ENCODE peak calls at places on chromosomes 2 and 18, in five cellular contexts. One of them, this sample, is unnamed.
A peak's percentile ranks its signal among the peaks of the same experiment; 100 is the strongest.

GRCh38 chr2:13682878-13683277 is 949.6 kb upstream of the LRATD1 start:
- DNase-seq in Karpas-422: no peak
- DNase-seq in stimulated activated CD4-positive, alpha-beta T cell treated with anti-CD3 and anti-CD28 coated beads, Interleukin-4, amount 100 ng/mL, for 48 hours: no peak
- DNase-seq in activated CD8-positive, alpha-beta T cell treated with anti-CD3 and anti-CD28 coated beads for 36 hours: no peak
- DNase-seq in fibroblast of the aortic adventitia: no peak
- DNase-seq in this sample: no peak

GRCh38 chr2:23712756-23713151 is 214.2 kb downstream of the ATAD2B start:
- DNase-seq in activated CD8-positive, alpha-beta T cell treated with anti-CD3 and anti-CD28 coated beads for 36 hours: no peak
- DNase-seq in Karpas-422: no peak
- DNase-seq in fibroblast of the aortic adventitia: no peak
- DNase-seq in stimulated activated CD4-positive, alpha-beta T cell treated with anti-CD3 and anti-CD28 coated beads, Interleukin-4, amount 100 ng/mL, for 48 hours: no peak
- DNase-seq in this sample: no peak

GRCh38 chr2:98985905-98986666 is 50.1 kb upstream of the CRACDL start:
- DNase-seq in activated CD8-positive, alpha-beta T cell treated with anti-CD3 and anti-CD28 coated beads for 36 hours: no peak
- DNase-seq in stimulated activated CD4-positive, alpha-beta T cell treated with anti-CD3 and anti-CD28 coated beads, Interleukin-4, amount 100 ng/mL, for 48 hours: no peak
- DNase-seq in fibroblast of the aortic adventitia: no peak
- DNase-seq in Karpas-422: peak; percentile 49
- DNase-seq in this sample: no peak

GRCh38 chr2:219851801-219852481 is 224.5 kb downstream of the SLC4A3 start:
- DNase-seq in stimulated activated CD4-positive, alpha-beta T cell treated with anti-CD3 and anti-CD28 coated beads, Interleukin-4, amount 100 ng/mL, for 48 hours: no peak
- DNase-seq in fibroblast of the aortic adventitia: peak; percentile 15
- DNase-seq in Karpas-422: no peak
- DNase-seq in activated CD8-positive, alpha-beta T cell treated with anti-CD3 and anti-CD28 coated beads for 36 hours: no peak
- DNase-seq in this sample: no peak

GRCh38 chr18:79922971-79923411 is 28.5 kb downstream of the SLC66A2 start:
- DNase-seq in stimulated activated CD4-positive, alpha-beta T cell treated with anti-CD3 and anti-CD28 coated beads, Interleukin-4, amount 100 ng/mL, for 48 hours: no peak
- DNase-seq in activated CD8-positive, alpha-beta T cell treated with anti-CD3 and anti-CD28 coated beads for 36 hours: no peak
- DNase-seq in Karpas-422: no peak
- DNase-seq in fibroblast of the aortic adventitia: no peak
- DNase-seq in this sample: no peak

GRCh38 chr2:52597361-52597760 is 1170.2 kb upstream of the CHAC2 start:
- DNase-seq in activated CD8-positive, alpha-beta T cell treated with anti-CD3 and anti-CD28 coated beads for 36 hours: no peak
- DNase-seq in fibroblast of the aortic adventitia: peak; percentile 14
- DNase-seq in stimulated activated CD4-positive, alpha-beta T cell treated with anti-CD3 and anti-CD28 coated beads, Interleukin-4, amount 100 ng/mL, for 48 hours: no peak
- DNase-seq in Karpas-422: no peak
- DNase-seq in this sample: no peak

GRCh38 chr2:86298411-86299390 is 38.7 kb downstream of the REEP1 start:
- DNase-seq in stimulated activated CD4-positive, alpha-beta T cell treated with anti-CD3 and anti-CD28 coated beads, Interleukin-4, amount 100 ng/mL, for 48 hours: no peak
- DNase-seq in Karpas-422: no peak
- DNase-seq in activated CD8-positive, alpha-beta T cell treated with anti-CD3 and anti-CD28 coated beads for 36 hours: no peak
- DNase-seq in fibroblast of the aortic adventitia: peak; percentile 40
- DNase-seq in this sample: no peak

GRCh38 chr2:171136024-171136423 is 24.7 kb downstream of the TLK1 start:
- DNase-seq in Karpas-422: no peak
- DNase-seq in stimulated activated CD4-positive, alpha-beta T cell treated with anti-CD3 and anti-CD28 coated beads, Interleukin-4, amount 100 ng/mL, for 48 hours: no peak
- DNase-seq in fibroblast of the aortic adventitia: no peak
- DNase-seq in activated CD8-positive, alpha-beta T cell treated with anti-CD3 and anti-CD28 coated beads for 36 hours: peak; percentile 12
- DNase-seq in this sample: no peak

GRCh38 chr2:72198532-72199241 is 51.0 kb upstream of the CYP26B1 start:
- DNase-seq in Karpas-422: no peak
- DNase-seq in activated CD8-positive, alpha-beta T cell treated with anti-CD3 and anti-CD28 coated beads for 36 hours: no peak
- DNase-seq in stimulated activated CD4-positive, alpha-beta T cell treated with anti-CD3 and anti-CD28 coated beads, Interleukin-4, amount 100 ng/mL, for 48 hours: no peak
- DNase-seq in fibroblast of the aortic adventitia: peak; percentile 88
- DNase-seq in this sample: no peak

GRCh38 chr2:44100351-44100750 is 68.3 kb upstream of the PPM1B start:
- DNase-seq in fibroblast of the aortic adventitia: peak; percentile 99
- DNase-seq in stimulated activated CD4-positive, alpha-beta T cell treated with anti-CD3 and anti-CD28 coated beads, Interleukin-4, amount 100 ng/mL, for 48 hours: no peak
- DNase-seq in Karpas-422: no peak
- DNase-seq in activated CD8-positive, alpha-beta T cell treated with anti-CD3 and anti-CD28 coated beads for 36 hours: no peak
- DNase-seq in this sample: no peak

GRCh38 chr2:70994055-70994444 is 623 bp downstream of the TEX261 start:
- DNase-seq in stimulated activated CD4-positive, alpha-beta T cell treated with anti-CD3 and anti-CD28 coated beads, Interleukin-4, amount 100 ng/mL, for 48 hours: no peak
- DNase-seq in activated CD8-positive, alpha-beta T cell treated with anti-CD3 and anti-CD28 coated beads for 36 hours: peak; percentile 69
- DNase-seq in fibroblast of the aortic adventitia: peak; percentile 2
- DNase-seq in Karpas-422: peak; percentile 69
- DNase-seq in this sample: no peak

GRCh38 chr2:31947871-31948270 is 62.9 kb downstream of the MEMO1 start:
- DNase-seq in stimulated activated CD4-positive, alpha-beta T cell treated with anti-CD3 and anti-CD28 coated beads, Interleukin-4, amount 100 ng/mL, for 48 hours: no peak
- DNase-seq in Karpas-422: no peak
- DNase-seq in activated CD8-positive, alpha-beta T cell treated with anti-CD3 and anti-CD28 coated beads for 36 hours: no peak
- DNase-seq in fibroblast of the aortic adventitia: no peak
- DNase-seq in this sample: no peak

GRCh38 chr2:177708106-177708505 is 315.5 kb downstream of the AGPS start:
- DNase-seq in Karpas-422: no peak
- DNase-seq in stimulated activated CD4-positive, alpha-beta T cell treated with anti-CD3 and anti-CD28 coated beads, Interleukin-4, amount 100 ng/mL, for 48 hours: no peak
- DNase-seq in fibroblast of the aortic adventitia: no peak
- DNase-seq in activated CD8-positive, alpha-beta T cell treated with anti-CD3 and anti-CD28 coated beads for 36 hours: no peak
- DNase-seq in this sample: no peak

GRCh38 chr2:45892757-45893156 is 241.3 kb downstream of the PRKCE start:
- DNase-seq in activated CD8-positive, alpha-beta T cell treated with anti-CD3 and anti-CD28 coated beads for 36 hours: no peak
- DNase-seq in fibroblast of the aortic adventitia: peak; percentile 52
- DNase-seq in stimulated activated CD4-positive, alpha-beta T cell treated with anti-CD3 and anti-CD28 coated beads, Interleukin-4, amount 100 ng/mL, for 48 hours: no peak
- DNase-seq in Karpas-422: no peak
- DNase-seq in this sample: no peak

GRCh38 chr18:9822587-9822986 is 63.2 kb upstream of the TXNDC2 start:
- DNase-seq in stimulated activated CD4-positive, alpha-beta T cell treated with anti-CD3 and anti-CD28 coated beads, Interleukin-4, amount 100 ng/mL, for 48 hours: no peak
- DNase-seq in Karpas-422: no peak
- DNase-seq in activated CD8-positive, alpha-beta T cell treated with anti-CD3 and anti-CD28 coated beads for 36 hours: no peak
- DNase-seq in fibroblast of the aortic adventitia: no peak
- DNase-seq in this sample: no peak

GRCh38 chr2:186569906-186570305 is 19.9 kb upstream of the ITGAV start:
- DNase-seq in activated CD8-positive, alpha-beta T cell treated with anti-CD3 and anti-CD28 coated beads for 36 hours: no peak
- DNase-seq in fibroblast of the aortic adventitia: no peak
- DNase-seq in stimulated activated CD4-positive, alpha-beta T cell treated with anti-CD3 and anti-CD28 coated beads, Interleukin-4, amount 100 ng/mL, for 48 hours: no peak
- DNase-seq in Karpas-422: no peak
- DNase-seq in this sample: no peak

GRCh38 chr2:133658020-133658903 is 90.0 kb upstream of the NCKAP5 start:
- DNase-seq in activated CD8-positive, alpha-beta T cell treated with anti-CD3 and anti-CD28 coated beads for 36 hours: no peak
- DNase-seq in fibroblast of the aortic adventitia: no peak
- DNase-seq in Karpas-422: no peak
- DNase-seq in stimulated activated CD4-positive, alpha-beta T cell treated with anti-CD3 and anti-CD28 coated beads, Interleukin-4, amount 100 ng/mL, for 48 hours: no peak
- DNase-seq in this sample: no peak

GRCh38 chr18:57210101-57210661 is 63.3 kb downstream of the BOD1L2 start:
- DNase-seq in stimulated activated CD4-positive, alpha-beta T cell treated with anti-CD3 and anti-CD28 coated beads, Interleukin-4, amount 100 ng/mL, for 48 hours: no peak
- DNase-seq in fibroblast of the aortic adventitia: peak; percentile 67
- DNase-seq in Karpas-422: no peak
- DNase-seq in activated CD8-positive, alpha-beta T cell treated with anti-CD3 and anti-CD28 coated beads for 36 hours: peak; percentile 10
- DNase-seq in this sample: no peak

GRCh38 chr2:13193900-13194299 is 477.2 kb downstream of the TRIB2 start:
- DNase-seq in fibroblast of the aortic adventitia: peak; percentile 10
- DNase-seq in Karpas-422: peak; percentile 80
- DNase-seq in stimulated activated CD4-positive, alpha-beta T cell treated with anti-CD3 and anti-CD28 coated beads, Interleukin-4, amount 100 ng/mL, for 48 hours: no peak
- DNase-seq in activated CD8-positive, alpha-beta T cell treated with anti-CD3 and anti-CD28 coated beads for 36 hours: no peak
- DNase-seq in this sample: no peak

GRCh38 chr18:33835419-33835818 is 257.4 kb downstream of the ASXL3 start:
- DNase-seq in fibroblast of the aortic adventitia: no peak
- DNase-seq in Karpas-422: no peak
- DNase-seq in activated CD8-positive, alpha-beta T cell treated with anti-CD3 and anti-CD28 coated beads for 36 hours: no peak
- DNase-seq in stimulated activated CD4-positive, alpha-beta T cell treated with anti-CD3 and anti-CD28 coated beads, Interleukin-4, amount 100 ng/mL, for 48 hours: no peak
- DNase-seq in this sample: no peak

GRCh38 chr2:134124047-134124753 is 129.7 kb upstream of the MGAT5 start:
- DNase-seq in activated CD8-positive, alpha-beta T cell treated with anti-CD3 and anti-CD28 coated beads for 36 hours: no peak
- DNase-seq in Karpas-422: peak; percentile 77
- DNase-seq in stimulated activated CD4-positive, alpha-beta T cell treated with anti-CD3 and anti-CD28 coated beads, Interleukin-4, amount 100 ng/mL, for 48 hours: no peak
- DNase-seq in fibroblast of the aortic adventitia: peak; percentile 27
- DNase-seq in this sample: no peak

GRCh38 chr2:234286118-234286598 is 210.7 kb downstream of the ARL4C start:
- DNase-seq in stimulated activated CD4-positive, alpha-beta T cell treated with anti-CD3 and anti-CD28 coated beads, Interleukin-4, amount 100 ng/mL, for 48 hours: no peak
- DNase-seq in activated CD8-positive, alpha-beta T cell treated with anti-CD3 and anti-CD28 coated beads for 36 hours: peak; percentile 54
- DNase-seq in fibroblast of the aortic adventitia: peak; percentile 72
- DNase-seq in Karpas-422: no peak
- DNase-seq in this sample: no peak

GRCh38 chr2:29627366-29627765 is 294.0 kb downstream of the ALK start:
- DNase-seq in stimulated activated CD4-positive, alpha-beta T cell treated with anti-CD3 and anti-CD28 coated beads, Interleukin-4, amount 100 ng/mL, for 48 hours: no peak
- DNase-seq in Karpas-422: no peak
- DNase-seq in activated CD8-positive, alpha-beta T cell treated with anti-CD3 and anti-CD28 coated beads for 36 hours: no peak
- DNase-seq in fibroblast of the aortic adventitia: peak; percentile 49
- DNase-seq in this sample: no peak

GRCh38 chr18:79458131-79458838 is 62.6 kb downstream of the NFATC1 start:
- DNase-seq in activated CD8-positive, alpha-beta T cell treated with anti-CD3 and anti-CD28 coated beads for 36 hours: no peak
- DNase-seq in Karpas-422: no peak
- DNase-seq in fibroblast of the aortic adventitia: peak; percentile 94
- DNase-seq in stimulated activated CD4-positive, alpha-beta T cell treated with anti-CD3 and anti-CD28 coated beads, Interleukin-4, amount 100 ng/mL, for 48 hours: no peak
- DNase-seq in this sample: no peak

GRCh38 chr2:55073278-55073677 is 23.0 kb upstream of the RTN4 start:
- DNase-seq in Karpas-422: no peak
- DNase-seq in fibroblast of the aortic adventitia: peak; percentile 32
- DNase-seq in activated CD8-positive, alpha-beta T cell treated with anti-CD3 and anti-CD28 coated beads for 36 hours: no peak
- DNase-seq in stimulated activated CD4-positive, alpha-beta T cell treated with anti-CD3 and anti-CD28 coated beads, Interleukin-4, amount 100 ng/mL, for 48 hours: no peak
- DNase-seq in this sample: no peak

GRCh38 chr2:85704800-85705679 is 10.9 kb downstream of the GNLY start:
- DNase-seq in Karpas-422: peak; percentile 63
- DNase-seq in fibroblast of the aortic adventitia: no peak
- DNase-seq in activated CD8-positive, alpha-beta T cell treated with anti-CD3 and anti-CD28 coated beads for 36 hours: peak; percentile 37
- DNase-seq in stimulated activated CD4-positive, alpha-beta T cell treated with anti-CD3 and anti-CD28 coated beads, Interleukin-4, amount 100 ng/mL, for 48 hours: no peak
- DNase-seq in this sample: peak; percentile 82

GRCh38 chr2:46847185-46847710 is 68.4 kb downstream of the MCFD2 start:
- DNase-seq in fibroblast of the aortic adventitia: peak; percentile 100
- DNase-seq in Karpas-422: no peak
- DNase-seq in activated CD8-positive, alpha-beta T cell treated with anti-CD3 and anti-CD28 coated beads for 36 hours: no peak
- DNase-seq in stimulated activated CD4-positive, alpha-beta T cell treated with anti-CD3 and anti-CD28 coated beads, Interleukin-4, amount 100 ng/mL, for 48 hours: no peak
- DNase-seq in this sample: no peak

GRCh38 chr2:144237845-144238637 is 281.9 kb downstream of the ZEB2 start:
- DNase-seq in stimulated activated CD4-positive, alpha-beta T cell treated with anti-CD3 and anti-CD28 coated beads, Interleukin-4, amount 100 ng/mL, for 48 hours: no peak
- DNase-seq in Karpas-422: peak; percentile 81
- DNase-seq in activated CD8-positive, alpha-beta T cell treated with anti-CD3 and anti-CD28 coated beads for 36 hours: no peak
- DNase-seq in fibroblast of the aortic adventitia: no peak
- DNase-seq in this sample: no peak

GRCh38 chr2:45683292-45683691 is 31.8 kb downstream of the PRKCE start:
- DNase-seq in Karpas-422: no peak
- DNase-seq in stimulated activated CD4-positive, alpha-beta T cell treated with anti-CD3 and anti-CD28 coated beads, Interleukin-4, amount 100 ng/mL, for 48 hours: no peak
- DNase-seq in activated CD8-positive, alpha-beta T cell treated with anti-CD3 and anti-CD28 coated beads for 36 hours: no peak
- DNase-seq in fibroblast of the aortic adventitia: no peak
- DNase-seq in this sample: no peak

GRCh38 chr18:33578371-33579146 is 540 bp downstream of the ASXL3 start:
- DNase-seq in Karpas-422: no peak
- DNase-seq in activated CD8-positive, alpha-beta T cell treated with anti-CD3 and anti-CD28 coated beads for 36 hours: no peak
- DNase-seq in fibroblast of the aortic adventitia: no peak
- DNase-seq in stimulated activated CD4-positive, alpha-beta T cell treated with anti-CD3 and anti-CD28 coated beads, Interleukin-4, amount 100 ng/mL, for 48 hours: no peak
- DNase-seq in this sample: no peak

GRCh38 chr2:16623564-16624418 is 41.8 kb downstream of the CYRIA start:
- DNase-seq in activated CD8-positive, alpha-beta T cell treated with anti-CD3 and anti-CD28 coated beads for 36 hours: no peak
- DNase-seq in Karpas-422: no peak
- DNase-seq in stimulated activated CD4-positive, alpha-beta T cell treated with anti-CD3 and anti-CD28 coated beads, Interleukin-4, amount 100 ng/mL, for 48 hours: no peak
- DNase-seq in fibroblast of the aortic adventitia: no peak
- DNase-seq in this sample: no peak